ENCODE peak calls at places on chromosomes 1 and 21, in four cellular contexts. A, B, C and Q are unnamed samples.

GRCh38 chr1:92030701-92031107 is 919 bp downstream of the EPHX4 start:
- DNase-seq in A (peak; percentile 10), B (no peak), C (no peak), Q (peak; percentile 55)

GRCh38 chr1:46719689-46720088 is 775 bp upstream of the EFCAB14 start:
- DNase-seq in A (no peak), B (no peak), C (peak; percentile 24), Q (no peak)

GRCh38 chr1:23751050-23751814 is 8.0 kb downstream of the ELOA start:
- DNase-seq in A (peak; percentile 67), B (peak; percentile 58), C (peak; percentile 76), Q (peak; percentile 21)

GRCh38 chr1:203122159-203122558 is 5.4 kb upstream of the ADORA1 start:
- DNase-seq in A (no peak), B (no peak), C (no peak), Q (no peak)

GRCh38 chr1:43005460-43006351 is 47.0 kb upstream of the SLC2A1 start:
- DNase-seq in A (peak; percentile 49), B (peak; percentile 68), C (peak; percentile 64), Q (no peak)

GRCh38 chr1:201176931-201177330 is 13.7 kb upstream of the IGFN1 start:
- DNase-seq in A (no peak), B (no peak), C (no peak), Q (no peak)

GRCh38 chr1:41366428-41367101 is 5.3 kb downstream of the FOXO6 start:
- DNase-seq in A (no peak), B (peak; percentile 71), C (no peak), Q (no peak)

GRCh38 chr21:36910581-36911307 is 55.7 kb downstream of the HLCS start:
- DNase-seq in A (no peak), B (no peak), C (no peak), Q (no peak)

GRCh38 chr1:78155121-78155520 is 109.4 kb downstream of the GIPC2 start:
- DNase-seq in A (no peak), B (no peak), C (no peak), Q (no peak)

GRCh38 chr21:46125846-46126301 is 28.0 kb downstream of the COL6A2 start:
- DNase-seq in A (no peak), B (peak; percentile 36), C (no peak), Q (no peak)

GRCh38 chr21:29323189-29323588 is 24.5 kb downstream of the BACH1 start:
- DNase-seq in A (no peak), B (no peak), C (no peak), Q (no peak)

GRCh38 chr1:159978107-159978398 is 24.0 kb upstream of the SLAMF9 start:
- DNase-seq in A (no peak), B (no peak), C (no peak), Q (no peak)

GRCh38 chr1:244173240-244173639 is 122.2 kb downstream of the ZBTB18 start:
- DNase-seq in A (no peak), B (no peak), C (no peak), Q (no peak)

GRCh38 chr1:171441278-171441677 is 44.1 kb upstream of the PRRC2C start:
- DNase-seq in A (no peak), B (no peak), C (no peak), Q (no peak)

GRCh38 chr1:204102719-204103118 is 29.8 kb downstream of the SOX13 start:
- DNase-seq in A (peak; percentile 49), B (no peak), C (no peak), Q (peak; percentile 31)

GRCh38 chr1:5001466-5001865 is 347.1 kb downstream of the AJAP1 start:
- DNase-seq in A (no peak), B (peak; percentile 69), C (peak; percentile 12), Q (no peak)

GRCh38 chr1:8006037-8006963 is 19.8 kb downstream of the ERRFI1 start:
- DNase-seq in A (no peak), B (no peak), C (no peak), Q (no peak)

GRCh38 chr1:221816899-221817298 is 75.0 kb upstream of the DUSP10 start:
- DNase-seq in A (no peak), B (no peak), C (no peak), Q (no peak)

GRCh38 chr1:29684141-29684540 is 447.8 kb downstream of the PTPRU start:
- DNase-seq in A (no peak), B (no peak), C (no peak), Q (no peak)

GRCh38 chr1:56105397-56105796 is 474.0 kb downstream of the PLPP3 start:
- DNase-seq in A (no peak), B (no peak), C (no peak), Q (no peak)

GRCh38 chr1:164858233-164858632 is 299.2 kb downstream of the PBX1 start:
- DNase-seq in A (no peak), B (no peak), C (no peak), Q (no peak)

GRCh38 chr1:205232122-205232820 is 4.5 kb downstream of the TMCC2 start:
- DNase-seq in A (no peak), B (no peak), C (no peak), Q (no peak)

GRCh38 chr1:157961805-157962762 is 31.4 kb upstream of the KIRREL1 start:
- DNase-seq in A (no peak), B (no peak), C (no peak), Q (no peak)

GRCh38 chr1:179080866-179081695 is 789 bp upstream of the TOR3A start:
- DNase-seq in A (no peak), B (no peak), C (no peak), Q (no peak)

GRCh38 chr1:189986521-189986920 is 491.1 kb downstream of the BRINP3 start:
- DNase-seq in A (no peak), B (no peak), C (no peak), Q (no peak)

GRCh38 chr1:66684353-66684752 is 67.9 kb upstream of the DYNLT5 start:
- DNase-seq in A (no peak), B (no peak), C (no peak), Q (no peak)

GRCh38 chr1:43473463-43473862 is 19.7 kb upstream of the HYI start:
- DNase-seq in A (no peak), B (no peak), C (no peak), Q (no peak)

GRCh38 chr1:183214021-183214970 is 28.2 kb downstream of the LAMC2 start:
- DNase-seq in A (no peak), B (no peak), C (no peak), Q (no peak)

GRCh38 chr1:89125571-89126233 is at the start of gene GBP2:
- DNase-seq in A (peak; percentile 66), B (no peak), C (peak; percentile 19), Q (no peak)

GRCh38 chr1:52651904-52652303 is 18.9 kb downstream of the SHISAL2A start:
- DNase-seq in A (peak; percentile 91), B (no peak), C (no peak), Q (no peak)

GRCh38 chr21:45334134-45334533 is 46.4 kb upstream of the POFUT2 start:
- DNase-seq in A (no peak), B (no peak), C (no peak), Q (no peak)

GRCh38 chr1:196659471-196659870 is 7.6 kb downstream of the CFH start:
- DNase-seq in A (no peak), B (no peak), C (no peak), Q (no peak)
- H3K4me1 ChIP-seq in A (no peaks in the 10 kb centered on the region), B (no peaks in the 10 kb centered on the region), C (no peaks in the 10 kb centered on the region), Q (no peaks in the 10 kb centered on the region)

GRCh38 chr1:73593804-73594203 is 604.2 kb downstream of the LRRIQ3 start:
- DNase-seq in A (no peak), B (no peak), C (no peak), Q (no peak)
- TF ChIP-seq FOSL1 in A (no peak), B (no peak), C (no peak), Q (no peak)

GRCh38 chr1:198932351-198932991 is 293.6 kb downstream of the PTPRC start:
- DNase-seq in A (no peak), B (no peak), C (no peak), Q (peak; percentile 56)
- H3K4me3 ChIP-seq in A (no peak overlapping the region), B (no peak overlapping the region), C (no peak overlapping the region), Q (peak overlapping the region; percentile 41)

GRCh38 chr21:33237446-33237845 is 7.7 kb downstream of the IFNAR2 start:
- DNase-seq in A (no peak), B (no peak), C (no peak), Q (no peak)

GRCh38 chr21:33238146-33238545 is 8.4 kb downstream of the IFNAR2 start:
- DNase-seq in A (no peak), B (no peak), C (no peak), Q (no peak)

GRCh38 chr21:33238565-33239255 is 9.0 kb downstream of the IFNAR2 start:
- DNase-seq in A (no peak), B (no peak), C (no peak), Q (no peak)

GRCh38 chr21:33241846-33242245 is 12.1 kb downstream of the IFNAR2 start:
- DNase-seq in A (no peak), B (no peak), C (no peak), Q (no peak)

GRCh38 chr21:33240404-33240803 is 10.7 kb downstream of the IFNAR2 start:
- DNase-seq in A (no peak), B (no peak), C (no peak), Q (no peak)
- H3K4me1 ChIP-seq in A (peaks cover 17% of the 10 kb centered on the region), B (no peaks in the 10 kb centered on the region), C (no peaks in the 10 kb centered on the region), Q (no peaks in the 10 kb centered on the region)